ENCODE peak calls at places on chromosomes 3 and 15, in eight cellular contexts. One of them, this sample, is unnamed.

GRCh38 chr3:14634763-14635400 is 16.7 kb upstream of the CCDC174 start:
- DNase-seq in BJ: no peak
- DNase-seq in PC-3: peak; percentile 83
- DNase-seq in K562: no peak
- DNase-seq in cardiac muscle cell: no peak
- DNase-seq in body of pancreas: no peak
- DNase-seq in fibroblast of mammary gland: peak; percentile 55
- DNase-seq in NB4: no peak
- DNase-seq in this sample: no peak

GRCh38 chr15:58355352-58355964 is 76.3 kb upstream of the LIPC start:
- DNase-seq in BJ: no peak
- DNase-seq in PC-3: no peak
- DNase-seq in K562: no peak
- DNase-seq in cardiac muscle cell: no peak
- DNase-seq in body of pancreas: no peak
- DNase-seq in fibroblast of mammary gland: no peak
- DNase-seq in NB4: no peak
- DNase-seq in this sample: peak; percentile 44

GRCh38 chr3:167668651-167669050 is 14.9 kb upstream of the WDR49 start:
- DNase-seq in BJ: no peak
- DNase-seq in PC-3: no peak
- DNase-seq in K562: no peak
- DNase-seq in cardiac muscle cell: no peak
- DNase-seq in body of pancreas: no peak
- DNase-seq in fibroblast of mammary gland: no peak
- DNase-seq in NB4: no peak
- DNase-seq in this sample: no peak

GRCh38 chr3:13420817-13421755 is 964 bp upstream of the NUP210 start:
- DNase-seq in BJ: no peak
- DNase-seq in PC-3: no peak
- DNase-seq in K562: peak; percentile 91
- DNase-seq in cardiac muscle cell: no peak
- DNase-seq in body of pancreas: no peak
- DNase-seq in fibroblast of mammary gland: no peak
- DNase-seq in NB4: peak; percentile 50
- DNase-seq in this sample: peak; percentile 87

GRCh38 chr3:42013652-42014442 is 51.9 kb upstream of the ULK4 start:
- DNase-seq in BJ: no peak
- DNase-seq in PC-3: peak; percentile 11
- DNase-seq in K562: peak; percentile 45
- DNase-seq in cardiac muscle cell: peak; percentile 51
- DNase-seq in body of pancreas: peak; percentile 43
- DNase-seq in fibroblast of mammary gland: no peak
- DNase-seq in NB4: peak; percentile 52
- DNase-seq in this sample: peak; percentile 54

GRCh38 chr3:52379610-52380009 is 63.5 kb downstream of the DNAH1 start:
- DNase-seq in BJ: no peak
- DNase-seq in PC-3: no peak
- DNase-seq in K562: no peak
- DNase-seq in cardiac muscle cell: no peak
- DNase-seq in body of pancreas: no peak
- DNase-seq in fibroblast of mammary gland: no peak
- DNase-seq in NB4: no peak
- DNase-seq in this sample: no peak

GRCh38 chr3:4990061-4990460 is 10.8 kb downstream of the BHLHE40 start:
- DNase-seq in BJ: no peak
- DNase-seq in PC-3: no peak
- DNase-seq in K562: peak; percentile 11
- DNase-seq in cardiac muscle cell: no peak
- DNase-seq in body of pancreas: no peak
- DNase-seq in fibroblast of mammary gland: no peak
- DNase-seq in NB4: no peak
- DNase-seq in this sample: no peak

GRCh38 chr15:76123031-76123430 is 63.2 kb downstream of the TMEM266 start:
- DNase-seq in BJ: no peak
- DNase-seq in PC-3: no peak
- DNase-seq in K562: no peak
- DNase-seq in cardiac muscle cell: no peak
- DNase-seq in body of pancreas: no peak
- DNase-seq in fibroblast of mammary gland: no peak
- DNase-seq in NB4: no peak
- DNase-seq in this sample: no peak

GRCh38 chr3:112002458-112002971 is 3.8 kb downstream of the TAGLN3 start:
- DNase-seq in BJ: no peak
- DNase-seq in PC-3: peak; percentile 91
- DNase-seq in K562: peak; percentile 16
- DNase-seq in cardiac muscle cell: no peak
- DNase-seq in body of pancreas: no peak
- DNase-seq in fibroblast of mammary gland: peak; percentile 72
- DNase-seq in NB4: peak; percentile 6
- DNase-seq in this sample: no peak

GRCh38 chr3:29864809-29865208 is 583.9 kb downstream of the RBMS3 start:
- DNase-seq in BJ: no peak
- DNase-seq in PC-3: no peak
- DNase-seq in K562: no peak
- DNase-seq in cardiac muscle cell: no peak
- DNase-seq in body of pancreas: no peak
- DNase-seq in fibroblast of mammary gland: no peak
- DNase-seq in NB4: no peak
- DNase-seq in this sample: no peak

GRCh38 chr3:120689395-120689794 is 7.4 kb upstream of the HGD start:
- DNase-seq in BJ: no peak
- DNase-seq in PC-3: no peak
- DNase-seq in K562: no peak
- DNase-seq in cardiac muscle cell: no peak
- DNase-seq in body of pancreas: no peak
- DNase-seq in fibroblast of mammary gland: no peak
- DNase-seq in NB4: no peak
- DNase-seq in this sample: no peak

GRCh38 chr3:182795383-182795782 is 2.1 kb downstream of the ATP11B start:
- DNase-seq in BJ: no peak
- DNase-seq in PC-3: peak; percentile 78
- DNase-seq in K562: peak; percentile 67
- DNase-seq in cardiac muscle cell: no peak
- DNase-seq in body of pancreas: no peak
- DNase-seq in fibroblast of mammary gland: peak; percentile 25
- DNase-seq in NB4: peak; percentile 80
- DNase-seq in this sample: peak; percentile 80

GRCh38 chr3:72848703-72849081 is 447 bp upstream of the SHQ1 start:
- DNase-seq in BJ: no peak
- DNase-seq in PC-3: no peak
- DNase-seq in K562: no peak
- DNase-seq in cardiac muscle cell: peak; percentile 11
- DNase-seq in body of pancreas: no peak
- DNase-seq in fibroblast of mammary gland: peak; percentile 43
- DNase-seq in NB4: peak; percentile 60
- DNase-seq in this sample: peak; percentile 88

GRCh38 chr3:154430014-154430413 is at the start of gene GPR149:
- DNase-seq in BJ: no peak
- DNase-seq in PC-3: no peak
- DNase-seq in K562: no peak
- DNase-seq in cardiac muscle cell: peak; percentile 42
- DNase-seq in body of pancreas: no peak
- DNase-seq in fibroblast of mammary gland: no peak
- DNase-seq in NB4: no peak
- DNase-seq in this sample: no peak

GRCh38 chr15:73972984-73973682 is 19.0 kb downstream of the STOML1 start:
- DNase-seq in BJ: no peak
- DNase-seq in PC-3: peak; percentile 89
- DNase-seq in K562: peak; percentile 89
- DNase-seq in cardiac muscle cell: peak; percentile 90
- DNase-seq in body of pancreas: peak; percentile 87
- DNase-seq in fibroblast of mammary gland: peak; percentile 82
- DNase-seq in NB4: peak; percentile 82
- DNase-seq in this sample: peak; percentile 84

GRCh38 chr15:38378162-38378560 is 75.8 kb upstream of the FAM98B start:
- DNase-seq in BJ: no peak
- DNase-seq in PC-3: no peak
- DNase-seq in K562: no peak
- DNase-seq in cardiac muscle cell: no peak
- DNase-seq in body of pancreas: peak; percentile 76
- DNase-seq in fibroblast of mammary gland: peak; percentile 53
- DNase-seq in NB4: peak; percentile 2
- DNase-seq in this sample: no peak
- H3K4me3 ChIP-seq in BJ: no peak overlapping the region
- H3K4me3 ChIP-seq in PC-3: no peak overlapping the region
- H3K4me3 ChIP-seq in K562: no peak overlapping the region
- H3K4me3 ChIP-seq in cardiac muscle cell: no peak overlapping the region
- H3K4me3 ChIP-seq in body of pancreas: no peak overlapping the region
- H3K4me3 ChIP-seq in fibroblast of mammary gland: no peak overlapping the region
- H3K4me3 ChIP-seq in NB4: no peak overlapping the region
- H3K4me3 ChIP-seq in this sample: no peak overlapping the region

GRCh38 chr3:179560791-179561190 is 1.9 kb upstream of the ACTL6A start:
- DNase-seq in BJ: no peak
- DNase-seq in PC-3: no peak
- DNase-seq in K562: no peak
- DNase-seq in cardiac muscle cell: no peak
- DNase-seq in body of pancreas: no peak
- DNase-seq in fibroblast of mammary gland: no peak
- DNase-seq in NB4: no peak
- DNase-seq in this sample: no peak

GRCh38 chr3:179558742-179559364 is 3.9 kb upstream of the ACTL6A start:
- DNase-seq in BJ: no peak
- DNase-seq in PC-3: peak; percentile 80
- DNase-seq in K562: peak; percentile 78
- DNase-seq in cardiac muscle cell: peak; percentile 82
- DNase-seq in body of pancreas: peak; percentile 48
- DNase-seq in fibroblast of mammary gland: peak; percentile 77
- DNase-seq in NB4: peak; percentile 73
- DNase-seq in this sample: peak; percentile 76

GRCh38 chr3:179562467-179563297 is at the start of gene ACTL6A:
- DNase-seq in BJ: peak; percentile 99
- DNase-seq in PC-3: peak; percentile 100
- DNase-seq in K562: peak; percentile 100
- DNase-seq in cardiac muscle cell: peak; percentile 99
- DNase-seq in body of pancreas: peak; percentile 100
- DNase-seq in fibroblast of mammary gland: peak; percentile 99
- DNase-seq in NB4: peak; percentile 99
- DNase-seq in this sample: peak; percentile 100

GRCh38 chr3:179565496-179565895 is 2.8 kb downstream of the ACTL6A start:
- DNase-seq in BJ: no peak
- DNase-seq in PC-3: peak; percentile 36
- DNase-seq in K562: no peak
- DNase-seq in cardiac muscle cell: no peak
- DNase-seq in body of pancreas: no peak
- DNase-seq in fibroblast of mammary gland: no peak
- DNase-seq in NB4: no peak
- DNase-seq in this sample: peak; percentile 34

GRCh38 chr3:179563298-179563934 is 690 bp downstream of the ACTL6A start:
- DNase-seq in BJ: peak; percentile 15
- DNase-seq in PC-3: peak; percentile 69
- DNase-seq in K562: peak; percentile 83
- DNase-seq in cardiac muscle cell: peak; percentile 85
- DNase-seq in body of pancreas: peak; percentile 64
- DNase-seq in fibroblast of mammary gland: peak; percentile 72
- DNase-seq in NB4: peak; percentile 85
- DNase-seq in this sample: peak; percentile 88
- TF ChIP-seq CTCF in BJ: peak; percentile 67
- TF ChIP-seq CTCF in PC-3: peak; percentile 37
- TF ChIP-seq CTCF in K562: peak; percentile 57
- TF ChIP-seq CTCF in cardiac muscle cell: peak; percentile 40
- TF ChIP-seq CTCF in body of pancreas: peak; percentile 88
- TF ChIP-seq CTCF in fibroblast of mammary gland: peak; percentile 35
- TF ChIP-seq CTCF in NB4: no peak
- TF ChIP-seq CTCF in this sample: peak; percentile 54

DNA sequence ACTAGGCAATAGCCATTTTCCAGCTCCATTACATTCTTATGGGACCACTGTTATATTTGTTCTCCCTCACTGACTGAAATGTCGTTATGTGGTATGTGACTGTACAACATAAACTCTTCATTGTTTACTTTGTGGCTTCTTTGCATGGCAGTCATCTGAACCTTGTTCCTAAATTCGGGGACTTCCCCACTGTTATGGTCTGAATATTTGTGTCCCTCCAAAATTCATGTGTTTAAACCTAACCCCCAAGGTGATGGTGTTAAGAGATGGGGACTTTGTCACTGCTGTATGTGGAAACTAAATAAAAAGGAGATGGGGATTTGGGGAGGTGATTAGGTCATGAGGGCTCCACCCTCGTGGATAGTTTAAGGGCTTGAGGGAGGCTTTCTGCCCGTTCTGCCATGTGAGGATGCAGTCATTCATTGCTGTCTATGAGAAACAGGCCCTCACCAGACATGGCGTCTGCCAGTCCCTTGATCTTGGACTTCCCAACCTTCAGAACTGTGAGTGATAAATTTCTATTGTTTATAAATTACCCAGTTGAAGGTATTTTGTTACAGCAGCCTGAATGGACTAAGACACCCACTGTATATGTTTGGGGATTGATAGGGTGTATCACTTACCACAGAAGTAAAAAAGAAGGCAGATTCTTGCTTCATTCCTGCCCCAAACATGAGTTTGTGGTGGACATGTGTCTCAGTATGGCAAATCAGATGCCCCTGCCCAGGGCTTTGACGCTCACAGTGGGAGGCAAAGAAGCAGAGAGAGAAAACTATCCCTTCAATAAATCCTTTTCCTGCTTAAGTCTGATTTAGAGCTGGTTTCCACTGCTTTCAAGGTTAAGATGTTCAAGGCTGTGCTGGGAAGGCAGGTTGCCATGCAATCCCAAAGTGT is 138.0 kb upstream of the UBE2E1 start:
- DNase-seq in BJ: no peak
- DNase-seq in PC-3: peak; percentile 91
- DNase-seq in K562: no peak
- DNase-seq in cardiac muscle cell: no peak
- DNase-seq in body of pancreas: no peak
- DNase-seq in fibroblast of mammary gland: peak; percentile 42
- DNase-seq in NB4: no peak
- DNase-seq in this sample: peak; percentile 33
- H3K4me3 ChIP-seq in BJ: no peak overlapping the region
- H3K4me3 ChIP-seq in PC-3: peak overlapping the region; percentile 7
- H3K4me3 ChIP-seq in K562: no peak overlapping the region
- H3K4me3 ChIP-seq in cardiac muscle cell: no peak overlapping the region
- H3K4me3 ChIP-seq in body of pancreas: no peak overlapping the region
- H3K4me3 ChIP-seq in fibroblast of mammary gland: no peak overlapping the region
- H3K4me3 ChIP-seq in NB4: no peak overlapping the region
- H3K4me3 ChIP-seq in this sample: no peak overlapping the region

GRCh38 chr3:126350502-126351085 is 6.6 kb downstream of the KLF15 start:
- DNase-seq in BJ: no peak
- DNase-seq in PC-3: no peak
- DNase-seq in K562: no peak
- DNase-seq in cardiac muscle cell: no peak
- DNase-seq in body of pancreas: peak; percentile 10
- DNase-seq in fibroblast of mammary gland: no peak
- DNase-seq in NB4: no peak
- DNase-seq in this sample: no peak

GRCh38 chr3:126351086-126351770 is 6.0 kb downstream of the KLF15 start:
- DNase-seq in BJ: no peak
- DNase-seq in PC-3: no peak
- DNase-seq in K562: no peak
- DNase-seq in cardiac muscle cell: no peak
- DNase-seq in body of pancreas: peak; percentile 13
- DNase-seq in fibroblast of mammary gland: no peak
- DNase-seq in NB4: no peak
- DNase-seq in this sample: no peak

GRCh38 chr3:126349071-126349470 is 8.1 kb downstream of the KLF15 start:
- DNase-seq in BJ: no peak
- DNase-seq in PC-3: no peak
- DNase-seq in K562: no peak
- DNase-seq in cardiac muscle cell: no peak
- DNase-seq in body of pancreas: no peak
- DNase-seq in fibroblast of mammary gland: no peak
- DNase-seq in NB4: no peak
- DNase-seq in this sample: no peak

GRCh38 chr3:126348308-126348920 is 8.8 kb downstream of the KLF15 start:
- DNase-seq in BJ: no peak
- DNase-seq in PC-3: no peak
- DNase-seq in K562: no peak
- DNase-seq in cardiac muscle cell: no peak
- DNase-seq in body of pancreas: no peak
- DNase-seq in fibroblast of mammary gland: peak; percentile 18
- DNase-seq in NB4: no peak
- DNase-seq in this sample: no peak

GRCh38 chr3:126349611-126350501 is 7.4 kb downstream of the KLF15 start:
- DNase-seq in BJ: no peak
- DNase-seq in PC-3: no peak
- DNase-seq in K562: no peak
- DNase-seq in cardiac muscle cell: no peak
- DNase-seq in body of pancreas: no peak
- DNase-seq in fibroblast of mammary gland: no peak
- DNase-seq in NB4: no peak
- DNase-seq in this sample: no peak
- TF ChIP-seq CTCF in BJ: no peak
- TF ChIP-seq CTCF in PC-3: no peak
- TF ChIP-seq CTCF in K562: no peak
- TF ChIP-seq CTCF in cardiac muscle cell: no peak
- TF ChIP-seq CTCF in body of pancreas: no peak
- TF ChIP-seq CTCF in fibroblast of mammary gland: no peak
- TF ChIP-seq CTCF in NB4: no peak
- TF ChIP-seq CTCF in this sample: no peak